ENCODE peak calls at places on chromosomes 7 and 10, in ten cellular contexts. A is ELR, C is HL-60, V is NCI-H1417 treated with DMSO at 0.1 percent for 48 hours, T is cardiac fibroblast, Z is lower lobe of right lung, G is H4, D is LoVo, R is fibroblast of pulmonary artery, Q is OCI-M1. W is an unnamed sample.

GRCh38 chr7:142878315-142878714 is 7.2 kb downstream of the TRPV6 start:
- DNase-seq in A (no peak), C (no peak), V (no peak), T (no peak), Z (no peak), G (no peak), D (no peak), R (no peak), Q (no peak), W (no peak)

GRCh38 chr10:124237282-124237975 is 144.0 kb upstream of the CHST15 start:
- DNase-seq in A (no peak), C (no peak), V (no peak), T (no peak), Z (no peak), G (no peak), D (no peak), R (no peak), Q (no peak), W (no peak)

GRCh38 chr10:130127612-130128607 is 8.3 kb upstream of the GLRX3 start:
- DNase-seq in A (peak), C (no peak), V (no peak), T (peak), Z (no peak), G (peak), D (peak), R (peak), Q (peak), W (peak)

GRCh38 chr10:69352569-69353264 is 64.0 kb downstream of the TACR2 start:
- DNase-seq in A (peak), C (no peak), V (no peak), T (peak), Z (no peak), G (no peak), D (no peak), R (peak), Q (no peak), W (peak)

GRCh38 chr7:133051066-133051465 is 30.8 kb downstream of the CHCHD3 start:
- DNase-seq in A (peak), C (no peak), V (no peak), T (peak), Z (no peak), G (no peak), D (no peak), R (peak), Q (peak), W (no peak)

GRCh38 chr7:15686209-15686956 is at the start of gene MEOX2:
- DNase-seq in A (peak), C (no peak), V (no peak), T (peak), Z (peak), G (no peak), D (no peak), R (peak), Q (peak), W (no peak)

GRCh38 chr7:148318838-148319237 is 271.7 kb upstream of the C7orf33 start:
- DNase-seq in A (no peak), C (no peak), V (no peak), T (no peak), Z (no peak), G (no peak), D (no peak), R (no peak), Q (no peak), W (no peak)

GRCh38 chr10:82981137-82981723 is 1106.2 kb downstream of the NRG3 start:
- DNase-seq in A (peak), C (no peak), V (no peak), T (peak), Z (no peak), G (peak), D (no peak), R (peak), Q (no peak), W (peak)

GRCh38 chr10:33386926-33387325 is 52.5 kb upstream of the NRP1 start:
- DNase-seq in A (no peak), C (no peak), V (no peak), T (peak), Z (no peak), G (no peak), D (no peak), R (peak), Q (no peak), W (no peak)

GRCh38 chr10:88161070-88161469 is 297.6 kb downstream of the PTEN start:
- DNase-seq in A (no peak), C (no peak), V (no peak), T (no peak), Z (no peak), G (no peak), D (no peak), R (no peak), Q (no peak), W (no peak)

GRCh38 chr7:31084226-31084625 is 32.1 kb downstream of the ADCYAP1R1 start:
- DNase-seq in A (no peak), C (no peak), V (no peak), T (no peak), Z (peak), G (no peak), D (no peak), R (no peak), Q (no peak), W (no peak)

GRCh38 chr7:131586259-131586658 is 29.8 kb upstream of the PODXL start:
- DNase-seq in A (peak), C (no peak), V (no peak), T (peak), Z (no peak), G (no peak), D (no peak), R (no peak), Q (peak), W (no peak)

GRCh38 chr10:5697342-5697741 is 12.7 kb downstream of the TASOR2 start:
- DNase-seq in A (no peak), C (no peak), V (no peak), T (no peak), Z (no peak), G (no peak), D (no peak), R (no peak), Q (peak), W (no peak)

GRCh38 chr7:28700790-28701203 is 257.3 kb downstream of the TRIL start:
- DNase-seq in A (no peak), C (no peak), V (no peak), T (no peak), Z (no peak), G (peak), D (no peak), R (no peak), Q (no peak), W (no peak)

GRCh38 chr10:44939691-44940401 is 19.8 kb upstream of the RASSF4 start:
- DNase-seq in A (no peak), C (no peak), V (no peak), T (no peak), Z (no peak), G (no peak), D (no peak), R (peak), Q (peak), W (no peak)